ENCODE peak calls at places on chromosomes 4 and X, in eight cellular contexts. H is coronary artery, P is pancreas, L is stomach, F is tibial artery, N is fibroblast of lung, C is tibial nerve, U is suprapubic skin. O is an unnamed sample.

GRCh38 chrX:93875621-93876282 is 201.7 kb downstream of the FAM133A start:
- DNase-seq in H (no peak), P (peak; percentile 29), L (peak; percentile 45), F (no peak), N (no peak), C (no peak), U (no peak), O (no peak)

GRCh38 chrX:20382518-20383291 is 116.0 kb upstream of the RPS6KA3 start:
- DNase-seq in H (no peak), P (no peak), L (no peak), F (no peak), N (no peak), C (no peak), U (no peak), O (no peak)

GRCh38 chr4:13966241-13967195 is 339.0 kb upstream of the BOD1L1 start:
- DNase-seq in H (no peak), P (no peak), L (no peak), F (no peak), N (peak; percentile 64), C (no peak), U (no peak), O (no peak)

GRCh38 chrX:45497290-45497689 is 296.6 kb upstream of the DIPK2B start:
- DNase-seq in H (no peak), P (no peak), L (no peak), F (no peak), N (no peak), C (no peak), U (no peak), O (no peak)

GRCh38 chrX:8067754-8068469 is 103.2 kb downstream of the VCX2 start:
- DNase-seq in H (no peak), P (no peak), L (no peak), F (no peak), N (peak; percentile 87), C (no peak), U (no peak), O (no peak)

GRCh38 chrX:46686003-46686645 is 72.8 kb downstream of the SLC9A7 start:
- DNase-seq in H (no peak), P (no peak), L (no peak), F (peak; percentile 21), N (peak; percentile 52), C (peak; percentile 34), U (no peak), O (no peak)

GRCh38 chrX:129719268-129719667 is 19.5 kb upstream of the XPNPEP2 start:
- DNase-seq in H (peak; percentile 16), P (no peak), L (no peak), F (no peak), N (no peak), C (no peak), U (no peak), O (no peak)

GRCh38 chr4:87975466-87975865 is at the start of gene SPP1:
- DNase-seq in H (no peak), P (no peak), L (no peak), F (no peak), N (no peak), C (no peak), U (no peak), O (peak; percentile 31)

GRCh38 chr4:76203541-76203940 is 10.1 kb downstream of the SCARB2 start:
- DNase-seq in H (no peak), P (no peak), L (no peak), F (no peak), N (no peak), C (no peak), U (no peak), O (no peak)

GRCh38 chr4:186644737-186645261 is 78.9 kb downstream of the FAT1 start:
- DNase-seq in H (no peak), P (peak; percentile 55), L (no peak), F (no peak), N (peak; percentile 41), C (no peak), U (no peak), O (no peak)

GRCh38 chr4:86670739-86671138 is 76.6 kb downstream of the PTPN13 start:
- DNase-seq in H (no peak), P (no peak), L (no peak), F (no peak), N (peak; percentile 84), C (no peak), U (no peak), O (no peak)

GRCh38 chr4:4507923-4508322 is 33.9 kb downstream of the STX18 start:
- DNase-seq in H (no peak), P (no peak), L (no peak), F (no peak), N (no peak), C (no peak), U (no peak), O (no peak)

GRCh38 chr4:2416564-2417195 is 1.8 kb downstream of the ZFYVE28 start:
- DNase-seq in H (no peak), P (peak; percentile 50), L (peak; percentile 45), F (no peak), N (no peak), C (no peak), U (no peak), O (no peak)

GRCh38 chr4:179307297-179308136 is 1865.3 kb upstream of the AGA start:
- DNase-seq in H (no peak), P (no peak), L (no peak), F (no peak), N (peak; percentile 39), C (peak; percentile 11), U (no peak), O (no peak)

GRCh38 chr4:16896871-16897270 is 1.6 kb downstream of the LDB2 start:
- DNase-seq in H (no peak), P (no peak), L (no peak), F (no peak), N (peak; percentile 83), C (no peak), U (no peak), O (no peak)

DNA sequence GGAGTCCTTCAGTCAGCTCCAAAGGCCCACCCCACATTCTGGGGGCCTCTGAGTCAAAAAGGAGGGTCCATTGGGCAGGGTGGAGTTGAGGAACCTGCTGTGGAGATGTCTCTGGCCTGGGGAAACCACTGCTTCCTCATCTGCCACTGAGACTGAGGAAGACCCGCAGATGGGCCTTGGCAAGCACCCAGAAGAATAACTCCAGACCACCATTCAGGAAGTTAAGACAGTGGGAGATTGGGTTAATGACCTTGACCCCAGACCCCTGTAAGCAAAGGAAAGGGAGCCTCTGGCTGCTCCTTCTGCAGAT is 8.1 kb upstream of the HSD17B10 start:
- DNase-seq in H (no peak), P (no peak), L (no peak), F (no peak), N (no peak), C (no peak), U (no peak), O (peak; percentile 36)
- H3K4me3 ChIP-seq in H (peak overlapping the region; percentile 68), P (no peak overlapping the region), L (no peak overlapping the region), F (no peak overlapping the region), N (no peak overlapping the region), C (no peak overlapping the region), U (no peak overlapping the region), O (peak overlapping the region; percentile 42)

GRCh38 chrX:53156207-53156596 is 62.3 kb downstream of the KANTR start:
- DNase-seq in H (no peak), P (no peak), L (no peak), F (no peak), N (no peak), C (no peak), U (no peak), O (no peak)
- H3K27ac ChIP-seq in H (no peak overlapping the region), P (no peak overlapping the region), L (no peak overlapping the region), F (no peak overlapping the region), N (no peak overlapping the region), C (no peak overlapping the region), U (no peak overlapping the region), O (no peak overlapping the region)

DNA sequence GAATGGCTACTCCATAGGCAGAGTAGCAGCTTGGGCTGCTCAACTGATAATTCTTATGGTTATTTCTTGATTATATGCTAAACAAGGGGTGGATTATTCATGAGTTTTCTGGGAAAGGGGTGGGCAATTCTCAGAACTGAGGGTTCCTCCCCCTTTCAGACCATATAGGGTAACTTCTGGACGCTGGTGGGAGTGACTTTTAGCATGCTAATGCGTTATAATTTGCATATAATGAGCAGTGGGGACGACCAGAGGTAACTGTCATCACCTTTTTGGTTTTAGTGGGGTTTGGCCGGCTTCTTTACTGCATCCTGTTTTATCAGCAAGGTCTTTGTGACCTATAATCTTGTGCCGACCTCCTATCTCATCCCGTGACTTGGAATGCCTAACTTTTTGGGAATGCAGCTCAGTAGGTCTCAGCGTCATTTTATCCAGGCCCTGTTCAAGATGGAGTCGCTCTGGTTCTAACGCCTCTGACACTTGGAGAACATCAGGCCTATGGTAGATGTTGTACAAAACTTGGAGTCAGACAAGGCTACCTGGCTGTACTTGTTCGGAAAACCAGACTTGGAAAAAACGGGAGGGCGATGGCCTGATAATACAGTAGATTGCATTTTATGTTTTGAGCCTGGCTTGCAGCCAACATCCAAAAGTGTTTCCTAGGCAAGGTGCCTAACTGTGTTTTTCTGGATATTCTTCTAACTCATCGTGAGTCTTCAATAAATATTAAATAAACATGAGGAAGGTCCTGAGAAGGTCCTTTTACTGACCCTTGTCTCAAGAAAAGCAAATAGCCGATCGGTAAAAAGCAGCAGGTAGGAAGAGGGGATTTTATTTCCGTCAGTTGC is 1.8 kb upstream of the TMEM164 start:
- DNase-seq in H (no peak), P (no peak), L (no peak), F (no peak), N (no peak), C (no peak), U (no peak), O (no peak)
- H3K4me3 ChIP-seq in H (no peak overlapping the region), P (no peak overlapping the region), L (no peak overlapping the region), F (no peak overlapping the region), N (no peak overlapping the region), C (no peak overlapping the region), U (no peak overlapping the region), O (no peak overlapping the region)

DNA sequence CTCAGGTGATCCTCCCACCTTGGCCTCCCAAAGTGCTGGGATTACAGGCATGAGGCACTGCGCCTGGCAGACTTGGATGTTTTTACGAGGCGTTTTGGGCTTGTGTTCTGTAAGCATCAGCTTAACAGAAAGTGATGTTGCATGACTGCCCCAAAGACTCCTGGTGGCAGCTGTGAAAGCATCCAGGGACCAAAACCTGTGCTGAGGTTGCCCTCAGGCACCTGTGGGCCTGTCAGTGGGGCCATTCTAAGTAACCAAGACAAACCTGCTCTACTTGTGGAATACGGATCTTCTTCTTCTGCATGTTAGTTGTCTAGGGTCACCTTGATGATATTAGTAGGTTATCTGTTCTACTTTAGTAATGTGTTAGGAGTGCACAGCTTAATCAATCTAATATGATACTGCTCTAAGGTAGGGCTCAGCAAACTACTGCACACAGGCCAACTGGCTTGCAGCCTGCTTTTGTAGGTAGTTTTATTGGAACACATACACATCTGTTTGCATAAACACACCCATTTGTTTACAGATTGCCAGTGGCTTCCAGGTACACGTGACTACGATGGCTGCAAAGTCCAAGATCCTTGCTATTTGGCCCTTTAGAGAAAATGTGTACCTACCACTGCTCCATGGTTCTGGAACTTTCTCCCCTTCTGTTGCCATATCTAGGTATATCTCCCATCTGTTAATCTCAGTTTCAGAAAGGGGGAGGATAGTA is 136.7 kb downstream of the GPR143 start:
- DNase-seq in H (no peak), P (no peak), L (no peak), F (no peak), N (no peak), C (no peak), U (no peak), O (no peak)
- H3K27ac ChIP-seq in H (no peak overlapping the region), P (no peak overlapping the region), L (no peak overlapping the region), F (no peak overlapping the region), N (no peak overlapping the region), C (no peak overlapping the region), U (no peak overlapping the region), O (no peak overlapping the region)

O was measured in left lung.